ENCODE peak calls at places on chromosomes 7 and 10, in four cellular contexts. N, A, T and G are unnamed samples.

GRCh38 chr10:64091889-64092288 is 570.7 kb downstream of the REEP3 start:
- DNase-seq in N (no peak), A (peak), T (no peak), G (no peak)

GRCh38 chr10:84335516-84335915 is 7.1 kb downstream of the CCSER2 start:
- DNase-seq in N (no peak), A (peak), T (no peak), G (no peak)

GRCh38 chr7:149627911-149628310 is 130.3 kb upstream of the ZNF746 start:
- DNase-seq in N (no peak), A (no peak), T (no peak), G (no peak)

GRCh38 chr10:91410638-91411367 is 659 bp downstream of the HECTD2 start:
- DNase-seq in N (no peak), A (peak), T (peak), G (no peak)

GRCh38 chr7:1725199-1725701 is 55.2 kb downstream of the ELFN1 start:
- DNase-seq in N (no peak), A (no peak), T (no peak), G (no peak)

GRCh38 chr7:44949315-44949714 is 29.5 kb downstream of the MYO1G start:
- DNase-seq in N (no peak), A (no peak), T (no peak), G (no peak)

GRCh38 chr10:103890194-103890658 is 27.8 kb downstream of the STN1 start:
- DNase-seq in N (no peak), A (peak), T (no peak), G (no peak)

GRCh38 chr7:71630521-71630920 is 498.6 kb downstream of the GALNT17 start:
- DNase-seq in N (no peak), A (no peak), T (no peak), G (no peak)

GRCh38 chr7:87918740-87919139 is 15.3 kb upstream of the ADAM22 start:
- DNase-seq in N (no peak), A (no peak), T (no peak), G (no peak)

GRCh38 chr7:134071355-134072331 is 55.5 kb upstream of the LRGUK start:
- DNase-seq in N (no peak), A (no peak), T (no peak), G (no peak)

GRCh38 chr10:35000936-35001335 is 89.2 kb downstream of the CUL2 start:
- DNase-seq in N (no peak), A (peak), T (no peak), G (no peak)

GRCh38 chr7:64307254-64308018 is 6.3 kb upstream of the ZNF736 start:
- DNase-seq in N (peak), A (peak), T (peak), G (peak)

GRCh38 chr7:128174391-128174790 is 66.7 kb upstream of the LEP start:
- DNase-seq in N (no peak), A (no peak), T (no peak), G (no peak)

GRCh38 chr10:84537447-84537931 is 209.1 kb downstream of the CCSER2 start:
- DNase-seq in N (no peak), A (peak), T (peak), G (no peak)

GRCh38 chr7:76234931-76235441 is 33.3 kb downstream of the SRRM3 start:
- DNase-seq in N (peak), A (peak), T (peak), G (peak)

GRCh38 chr10:123821136-123821535 is 70.5 kb downstream of the CPXM2 start:
- DNase-seq in N (no peak), A (no peak), T (no peak), G (no peak)

GRCh38 chr7:41582116-41582515 is 120.8 kb downstream of the INHBA start:
- DNase-seq in N (no peak), A (no peak), T (no peak), G (no peak)

GRCh38 chr10:470339-471003 is 219.0 kb downstream of the DIP2C start:
- DNase-seq in N (peak), A (no peak), T (no peak), G (no peak)

GRCh38 chr10:56360967-56361841 is at the start of gene ZWINT:
- DNase-seq in N (peak), A (peak), T (peak), G (peak)

GRCh38 chr10:56357018-56357417 is 4.0 kb downstream of the ZWINT start:
- DNase-seq in N (no peak), A (no peak), T (no peak), G (no peak)

GRCh38 chr10:56360583-56360966 is 484 bp downstream of the ZWINT start:
- DNase-seq in N (no peak), A (no peak), T (no peak), G (no peak)

DNA sequence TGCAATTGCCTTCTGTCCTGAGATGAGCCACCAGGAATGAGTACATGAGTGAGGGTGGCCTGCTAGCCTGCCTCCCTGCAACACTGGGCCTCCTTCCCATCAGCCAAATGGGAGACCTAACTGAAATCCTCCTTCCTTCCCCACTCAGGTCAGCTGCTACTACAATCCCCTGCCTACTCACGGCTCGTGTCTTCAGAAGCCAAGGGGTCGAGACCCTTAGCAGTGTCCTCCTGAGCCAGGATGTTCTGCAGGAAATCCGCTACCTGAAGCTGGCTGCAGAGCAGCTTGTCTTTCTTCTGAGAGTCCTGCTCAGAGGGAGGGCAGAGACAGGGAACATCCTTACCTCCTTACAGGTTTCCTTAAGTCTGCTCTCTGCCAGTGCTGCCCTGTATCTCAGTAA is 1.2 kb downstream of the ZWINT start:
- DNase-seq in N (no peak), A (no peak), T (no peak), G (no peak)
- H3K4me3 ChIP-seq in N (no peak), A (no peak), T (no peak), G (no peak)

GRCh38 chr10:30436688-30437038 is 2.7 kb downstream of the MAP3K8 start:
- DNase-seq in N (no peak), A (no peak), T (no peak), G (no peak)
- H3K4me3 ChIP-seq in N (peak), A (peak), T (peak), G (no peak)

DNA sequence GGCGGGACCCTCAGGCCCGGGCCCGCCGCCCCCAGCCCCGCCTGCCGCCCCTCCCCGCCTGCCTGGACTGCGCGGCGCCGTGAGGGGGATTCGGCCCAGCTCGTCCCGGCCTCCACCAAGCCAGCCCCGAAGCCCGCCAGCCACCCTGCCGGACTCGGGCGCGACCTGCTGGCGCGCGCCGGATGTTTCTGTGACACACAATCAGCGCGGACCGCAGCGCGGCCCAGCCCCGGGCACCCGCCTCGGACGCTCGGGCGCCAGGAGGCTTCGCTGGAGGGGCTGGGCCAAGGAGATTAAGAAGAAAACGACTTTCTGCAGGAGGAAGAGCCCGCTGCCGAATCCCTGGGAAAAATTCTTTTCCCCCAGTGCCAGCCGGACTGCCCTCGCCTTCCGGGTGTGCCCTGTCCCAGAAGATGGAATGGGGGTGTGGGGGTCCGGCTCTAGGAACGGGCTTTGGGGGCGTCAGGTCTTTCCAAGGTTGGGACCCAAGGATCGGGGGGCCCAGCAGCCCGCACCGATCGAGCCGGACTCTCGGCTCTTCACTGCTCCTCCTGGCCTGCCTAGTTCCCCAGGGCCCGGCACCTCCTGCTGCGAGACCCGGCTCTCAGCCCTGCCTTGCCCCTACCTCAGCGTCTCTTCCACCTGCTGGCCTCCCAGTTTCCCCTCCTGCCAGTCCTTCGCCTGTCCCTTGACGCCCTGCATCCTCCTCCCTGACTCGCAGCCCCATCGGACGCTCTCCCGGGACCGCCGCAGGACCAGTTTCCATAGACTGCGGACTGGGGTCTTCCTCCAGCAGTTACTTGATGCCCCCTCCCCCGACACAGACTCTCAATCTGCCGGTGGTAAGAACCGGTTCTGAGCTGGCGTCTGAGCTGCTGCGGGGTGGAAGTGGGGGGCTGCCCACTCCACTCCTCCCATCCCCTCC is 82.7 kb downstream of the PAX2 start:
- DNase-seq in N (no peak), A (no peak), T (no peak), G (no peak)
- H3K4me3 ChIP-seq in N (peak), A (no peak), T (peak), G (peak)

DNA sequence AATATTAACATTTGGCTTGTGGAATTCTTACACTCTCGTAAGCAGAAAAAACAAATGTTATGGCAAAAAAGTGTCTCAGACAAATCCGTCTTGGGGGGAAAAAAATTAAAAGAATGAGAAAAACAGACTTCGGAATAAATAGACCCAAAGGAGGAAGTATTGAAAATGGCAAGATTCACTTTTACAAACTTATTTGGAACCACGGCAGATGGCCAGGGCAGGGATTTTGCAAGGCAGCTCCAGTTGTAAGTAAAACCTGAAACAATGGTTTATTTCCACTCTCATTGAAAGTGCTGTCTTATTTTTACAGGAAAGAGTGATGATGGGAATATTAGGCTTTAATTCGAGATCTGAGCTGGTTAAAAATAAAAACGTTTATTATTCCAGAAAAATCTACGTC is 1.5 kb upstream of the ZNF438 start:
- DNase-seq in N (no peak), A (no peak), T (no peak), G (no peak)
- H3K4me3 ChIP-seq in N (no peak), A (no peak), T (peak), G (peak)